ENCODE peak calls at places on chromosomes 4 and X, in five cellular contexts. One of them, this sample, is unnamed.

GRCh38 chrX:152884171-152884570 is 13.7 kb upstream of the ZNF185 start:
- DNase-seq in breast epithelium: no peak
- DNase-seq in AG09309: no peak
- DNase-seq in cardiac muscle cell: no peak
- DNase-seq in lower leg skin: no peak
- DNase-seq in this sample: no peak

GRCh38 chrX:129842510-129843208 is 1.0 kb downstream of the ZDHHC9 start:
- DNase-seq in breast epithelium: no peak
- DNase-seq in AG09309: no peak
- DNase-seq in cardiac muscle cell: peak
- DNase-seq in lower leg skin: no peak
- DNase-seq in this sample: no peak

GRCh38 chr4:144399927-144400326 is 246.0 kb upstream of the HHIP start:
- DNase-seq in breast epithelium: no peak
- DNase-seq in AG09309: peak
- DNase-seq in cardiac muscle cell: no peak
- DNase-seq in lower leg skin: no peak
- DNase-seq in this sample: no peak

GRCh38 chrX:18012974-18013373 is 151.9 kb upstream of the RAI2 start:
- DNase-seq in breast epithelium: no peak
- DNase-seq in AG09309: no peak
- DNase-seq in cardiac muscle cell: no peak
- DNase-seq in lower leg skin: no peak
- DNase-seq in this sample: no peak

GRCh38 chr4:83582289-83582756 is 46.4 kb downstream of the GPAT3 start:
- DNase-seq in breast epithelium: peak
- DNase-seq in AG09309: peak
- DNase-seq in cardiac muscle cell: no peak
- DNase-seq in lower leg skin: no peak
- DNase-seq in this sample: no peak

GRCh38 chr4:38173935-38174334 is 213.7 kb downstream of the PTTG2 start:
- DNase-seq in breast epithelium: no peak
- DNase-seq in AG09309: no peak
- DNase-seq in cardiac muscle cell: no peak
- DNase-seq in lower leg skin: no peak
- DNase-seq in this sample: no peak

GRCh38 chr4:102308032-102308799 is 37.1 kb downstream of the SLC39A8 start:
- DNase-seq in breast epithelium: no peak
- DNase-seq in AG09309: no peak
- DNase-seq in cardiac muscle cell: no peak
- DNase-seq in lower leg skin: no peak
- DNase-seq in this sample: no peak

GRCh38 chr4:22794731-22795130 is 102.0 kb downstream of the GBA3 start:
- DNase-seq in breast epithelium: no peak
- DNase-seq in AG09309: no peak
- DNase-seq in cardiac muscle cell: no peak
- DNase-seq in lower leg skin: no peak
- DNase-seq in this sample: no peak

GRCh38 chr4:80875642-80876041 is 154.9 kb upstream of the BMP3 start:
- DNase-seq in breast epithelium: no peak
- DNase-seq in AG09309: no peak
- DNase-seq in cardiac muscle cell: no peak
- DNase-seq in lower leg skin: no peak
- DNase-seq in this sample: no peak

GRCh38 chr4:1590244-1590643 is 93.9 kb downstream of the FAM53A start:
- DNase-seq in breast epithelium: no peak
- DNase-seq in AG09309: no peak
- DNase-seq in cardiac muscle cell: no peak
- DNase-seq in lower leg skin: peak
- DNase-seq in this sample: no peak

GRCh38 chr4:52244103-52244772 is 193.1 kb downstream of the SPATA18 start:
- DNase-seq in breast epithelium: no peak
- DNase-seq in AG09309: no peak
- DNase-seq in cardiac muscle cell: no peak
- DNase-seq in lower leg skin: no peak
- DNase-seq in this sample: no peak

GRCh38 chr4:72418458-72418857 is 150.6 kb downstream of the ADAMTS3 start:
- DNase-seq in breast epithelium: no peak
- DNase-seq in AG09309: peak
- DNase-seq in cardiac muscle cell: no peak
- DNase-seq in lower leg skin: no peak
- DNase-seq in this sample: no peak

GRCh38 chr4:57053508-57053907 is 56.7 kb downstream of the IGFBP7 start:
- DNase-seq in breast epithelium: no peak
- DNase-seq in AG09309: no peak
- DNase-seq in cardiac muscle cell: no peak
- DNase-seq in lower leg skin: no peak
- DNase-seq in this sample: no peak

DNA sequence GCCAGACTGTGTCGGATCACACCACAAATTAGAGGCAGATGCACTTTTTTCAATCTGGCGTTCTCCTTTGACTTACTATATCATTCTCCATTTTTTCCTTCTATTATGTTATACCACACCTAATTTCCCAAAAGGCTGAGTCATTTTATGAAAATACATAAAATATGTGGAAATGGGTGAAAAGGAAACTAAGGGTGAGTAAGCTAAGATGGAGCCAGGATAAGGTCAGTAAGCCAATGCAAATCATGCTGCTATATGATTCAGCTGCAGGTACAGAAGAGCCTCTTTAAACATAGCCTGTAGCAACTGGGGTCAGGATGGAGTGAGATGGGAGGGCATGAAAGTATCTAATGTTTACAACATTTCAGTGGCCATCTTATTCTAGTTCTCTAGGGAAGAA is 94.0 kb upstream of the TEX13A start:
- DNase-seq in breast epithelium: no peak
- DNase-seq in AG09309: no peak
- DNase-seq in cardiac muscle cell: no peak
- DNase-seq in lower leg skin: no peak
- DNase-seq in this sample: no peak
- H3K4me3 ChIP-seq in breast epithelium: no peak
- H3K4me3 ChIP-seq in AG09309: no peak
- H3K4me3 ChIP-seq in cardiac muscle cell: no peak
- H3K4me3 ChIP-seq in lower leg skin: no peak
- H3K4me3 ChIP-seq in this sample: no peak

GRCh38 chr4:133537882-133538281 is 388.8 kb downstream of the PCDH10 start:
- DNase-seq in breast epithelium: no peak
- DNase-seq in AG09309: no peak
- DNase-seq in cardiac muscle cell: no peak
- DNase-seq in lower leg skin: no peak
- DNase-seq in this sample: no peak
- H3K4me3 ChIP-seq in breast epithelium: no peak
- H3K4me3 ChIP-seq in AG09309: no peak
- H3K4me3 ChIP-seq in cardiac muscle cell: no peak
- H3K4me3 ChIP-seq in lower leg skin: no peak
- H3K4me3 ChIP-seq in this sample: no peak

GRCh38 chrX:149829751-149830191 is 48.0 kb downstream of the MAGEA9 start:
- DNase-seq in breast epithelium: no peak
- DNase-seq in AG09309: peak
- DNase-seq in cardiac muscle cell: no peak
- DNase-seq in lower leg skin: no peak
- DNase-seq in this sample: no peak
- H3K4me3 ChIP-seq in breast epithelium: peak
- H3K4me3 ChIP-seq in AG09309: no peak
- H3K4me3 ChIP-seq in cardiac muscle cell: peak
- H3K4me3 ChIP-seq in lower leg skin: no peak
- H3K4me3 ChIP-seq in this sample: peak

GRCh38 chrX:49183701-49184281 is 2.4 kb downstream of the PRICKLE3 start:
- DNase-seq in breast epithelium: no peak
- DNase-seq in AG09309: no peak
- DNase-seq in cardiac muscle cell: no peak
- DNase-seq in lower leg skin: no peak
- DNase-seq in this sample: no peak
- H3K4me3 ChIP-seq in breast epithelium: peak
- H3K4me3 ChIP-seq in AG09309: no peak
- H3K4me3 ChIP-seq in cardiac muscle cell: no peak
- H3K4me3 ChIP-seq in lower leg skin: no peak
- H3K4me3 ChIP-seq in this sample: peak

GRCh38 chr4:41257901-41258300 is 1.2 kb downstream of the UCHL1 start:
- DNase-seq in breast epithelium: no peak
- DNase-seq in AG09309: no peak
- DNase-seq in cardiac muscle cell: no peak
- DNase-seq in lower leg skin: no peak
- DNase-seq in this sample: no peak

GRCh38 chr4:41257257-41257900 is 651 bp downstream of the UCHL1 start:
- DNase-seq in breast epithelium: no peak
- DNase-seq in AG09309: no peak
- DNase-seq in cardiac muscle cell: peak
- DNase-seq in lower leg skin: peak
- DNase-seq in this sample: peak

GRCh38 chr4:41258783-41259182 is 2.1 kb downstream of the UCHL1 start:
- DNase-seq in breast epithelium: no peak
- DNase-seq in AG09309: peak
- DNase-seq in cardiac muscle cell: peak
- DNase-seq in lower leg skin: no peak
- DNase-seq in this sample: no peak

GRCh38 chr4:41256131-41256739 is 493 bp upstream of the UCHL1 start:
- DNase-seq in breast epithelium: no peak
- DNase-seq in AG09309: no peak
- DNase-seq in cardiac muscle cell: peak
- DNase-seq in lower leg skin: no peak
- DNase-seq in this sample: no peak

DNA sequence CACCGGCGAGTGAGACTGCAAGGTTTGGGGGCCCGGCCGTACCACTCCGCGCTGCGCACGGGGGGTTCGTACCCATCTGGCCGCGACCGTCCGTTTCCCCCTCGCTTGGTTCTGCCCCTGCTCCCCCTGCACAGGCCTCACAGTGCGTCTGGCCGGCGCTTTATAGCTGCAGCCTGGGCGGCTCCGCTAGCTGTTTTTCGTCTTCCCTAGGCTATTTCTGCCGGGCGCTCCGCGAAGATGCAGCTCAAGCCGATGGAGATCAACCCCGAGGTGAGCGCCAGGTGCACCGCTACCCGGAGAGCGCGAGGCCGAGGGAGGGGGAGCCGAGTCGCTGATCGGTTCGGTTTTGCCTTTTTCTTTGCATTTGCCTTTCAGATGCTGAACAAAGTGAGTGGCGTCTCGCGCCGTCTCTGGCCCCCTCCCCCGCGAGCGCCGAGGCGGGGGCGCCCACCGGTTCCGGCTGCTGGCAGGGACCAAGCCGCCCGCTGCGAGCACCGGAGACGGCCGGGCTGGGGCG is at the start of gene UCHL1:
- DNase-seq in breast epithelium: no peak
- DNase-seq in AG09309: peak
- DNase-seq in cardiac muscle cell: peak
- DNase-seq in lower leg skin: no peak
- DNase-seq in this sample: no peak
- H3K4me3 ChIP-seq in breast epithelium: peak
- H3K4me3 ChIP-seq in AG09309: peak
- H3K4me3 ChIP-seq in cardiac muscle cell: peak
- H3K4me3 ChIP-seq in lower leg skin: peak
- H3K4me3 ChIP-seq in this sample: peak

GRCh38 chrX:133440797-133441163 is 25.5 kb upstream of the GPC4 start:
- DNase-seq in breast epithelium: no peak
- DNase-seq in AG09309: no peak
- DNase-seq in cardiac muscle cell: no peak
- DNase-seq in lower leg skin: no peak
- DNase-seq in this sample: no peak

GRCh38 chrX:133437356-133437755 is 22.1 kb upstream of the GPC4 start:
- DNase-seq in breast epithelium: no peak
- DNase-seq in AG09309: no peak
- DNase-seq in cardiac muscle cell: no peak
- DNase-seq in lower leg skin: no peak
- DNase-seq in this sample: no peak

GRCh38 chrX:133437771-133438170 is 22.5 kb upstream of the GPC4 start:
- DNase-seq in breast epithelium: no peak
- DNase-seq in AG09309: no peak
- DNase-seq in cardiac muscle cell: no peak
- DNase-seq in lower leg skin: no peak
- DNase-seq in this sample: no peak

GRCh38 chrX:133444196-133444595 is 28.9 kb upstream of the GPC4 start:
- DNase-seq in breast epithelium: no peak
- DNase-seq in AG09309: no peak
- DNase-seq in cardiac muscle cell: no peak
- DNase-seq in lower leg skin: no peak
- DNase-seq in this sample: no peak

GRCh38 chrX:133440081-133440796 is 24.9 kb upstream of the GPC4 start:
- DNase-seq in breast epithelium: no peak
- DNase-seq in AG09309: no peak
- DNase-seq in cardiac muscle cell: no peak
- DNase-seq in lower leg skin: no peak
- DNase-seq in this sample: no peak
- H3K4me3 ChIP-seq in breast epithelium: no peak
- H3K4me3 ChIP-seq in AG09309: no peak
- H3K4me3 ChIP-seq in cardiac muscle cell: no peak
- H3K4me3 ChIP-seq in lower leg skin: no peak
- H3K4me3 ChIP-seq in this sample: no peak